ENCODE peak calls at places on chromosomes 6 and 20, in four cellular contexts. M is T-helper 9 cell, X is sciatic nerve, C is gastrocnemius medialis. Q is an unnamed sample.

GRCh38 chr6:43695967-43696291 is 8.3 kb upstream of the MRPS18A start:
- DNase-seq in M (no peak), X (no peak), C (no peak), Q (no peak)

GRCh38 chr6:44976677-44977405 is 351.3 kb upstream of the RUNX2 start:
- DNase-seq in M (no peak), C (no peak), X (no peak), Q (no peak)

GRCh38 chr20:25389381-25389857 is 1.2 kb downstream of the ABHD12 start:
- DNase-seq in M (no peak), C (no peak), X (no peak), Q (peak; percentile 3)

GRCh38 chr20:38127011-38127621 is 38.0 kb downstream of the TGM2 start:
- DNase-seq in C (peak; percentile 56), X (peak; percentile 41), M (no peak), Q (no peak)

GRCh38 chr6:50986319-50986718 is 167.6 kb downstream of the TFAP2B start:
- DNase-seq in C (no peak), X (no peak), M (no peak), Q (no peak)

GRCh38 chr6:105263685-105264298 is 84.0 kb upstream of the POPDC3 start:
- DNase-seq in C (no peak), X (no peak), M (no peak), Q (no peak)

GRCh38 chr20:63128956-63129355 is 87.0 kb downstream of the YTHDF1 start:
- DNase-seq in C (no peak), M (no peak), X (peak; percentile 35), Q (no peak)

GRCh38 chr6:6881438-6882267 is 226.1 kb upstream of the RREB1 start:
- DNase-seq in M (no peak), X (no peak), C (no peak), Q (no peak)

GRCh38 chr20:37931153-37931922 is 28.4 kb downstream of the VSTM2L start:
- DNase-seq in M (no peak), C (no peak), X (no peak), Q (no peak)

Q was measured in effector CD4-positive, alpha-beta T cell.